ENCODE peak calls at places on chromosome 6, in four cellular contexts. V is HepG2, B is GM12878, J is K562. D is an unnamed sample.

GRCh38 chr6:110329729-110330436 is 28.3 kb downstream of the METTL24 start:
- DNase-seq in B (no peak), J (no peak), V (peak), D (no peak)

GRCh38 chr6:41122918-41123317 is 31.2 kb downstream of the TREML1 start:
- DNase-seq in J (no peak), B (no peak), V (no peak), D (no peak)

GRCh38 chr6:48474136-48474535 is 363.1 kb upstream of the PTCHD4 start:
- DNase-seq in B (no peak), J (no peak), V (no peak), D (no peak)

GRCh38 chr6:52681416-52681815 is 10.5 kb downstream of the TMEM14A start:
- DNase-seq in B (no peak), J (no peak), V (no peak), D (no peak)

GRCh38 chr6:133951881-133952814 is 876 bp upstream of the TBPL1 start:
- DNase-seq in B (no peak), V (peak), J (peak), D (peak)

GRCh38 chr6:53979468-53980067 is 131.7 kb upstream of the MLIP start:
- DNase-seq in B (no peak), J (peak), V (peak), D (peak)

GRCh38 chr6:81031429-81031828 is 721.1 kb downstream of the TENT5A start:
- DNase-seq in V (no peak), B (no peak), J (no peak), D (no peak)

GRCh38 chr6:160167547-160168391 is 46.2 kb downstream of the SLC22A1 start:
- DNase-seq in J (no peak), B (no peak), V (no peak), D (no peak)

GRCh38 chr6:150560004-150560883 is 39.4 kb upstream of the PLEKHG1 start:
- DNase-seq in B (no peak), V (no peak), J (peak), D (no peak)

GRCh38 chr6:13573669-13574110 is 711 bp upstream of the SIRT5 start:
- DNase-seq in J (peak), V (peak), B (no peak), D (peak)

DNA sequence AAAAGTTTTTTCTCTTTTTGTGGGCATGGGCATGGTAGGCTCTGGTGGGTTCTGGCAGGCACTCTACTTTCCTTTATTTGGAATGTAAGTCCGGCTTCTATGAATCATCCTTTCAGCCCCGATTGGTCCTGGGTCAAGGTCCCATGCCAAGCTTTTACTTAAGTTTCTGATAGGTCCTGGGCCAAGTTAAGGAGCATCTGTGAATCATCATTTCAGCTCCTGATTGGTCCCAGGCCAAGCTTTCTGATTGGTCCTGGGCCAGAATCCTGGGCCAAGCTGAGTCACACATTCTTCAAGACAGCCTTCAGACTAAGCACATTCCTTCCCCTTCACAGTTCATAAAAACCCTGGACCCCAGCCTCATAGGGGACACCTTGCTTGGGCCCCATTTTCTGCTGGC is 231.0 kb upstream of the EYS start:
- DNase-seq in B (no peak), V (no peak), J (no peak), D (no peak)
- TF ChIP-seq ESRRA in B (no peak), V (no peak), J (no peak), D (no peak)

GRCh38 chr6:142155091-142155490 is 8.0 kb downstream of the VTA1 start:
- DNase-seq in J (no peak), V (no peak), B (no peak), D (no peak)

GRCh38 chr6:142153230-142153629 is 6.2 kb downstream of the VTA1 start:
- DNase-seq in V (no peak), B (no peak), J (no peak), D (no peak)

GRCh38 chr6:142152731-142153130 is 5.7 kb downstream of the VTA1 start:
- DNase-seq in V (no peak), B (no peak), J (no peak), D (no peak)

GRCh38 chr6:142155895-142156757 is 9.1 kb downstream of the VTA1 start:
- DNase-seq in J (peak), B (no peak), V (peak), D (peak)
- TF ChIP-seq RFX5 in J (no peak), B (no peak), V (no peak), D (no peak)

DNA sequence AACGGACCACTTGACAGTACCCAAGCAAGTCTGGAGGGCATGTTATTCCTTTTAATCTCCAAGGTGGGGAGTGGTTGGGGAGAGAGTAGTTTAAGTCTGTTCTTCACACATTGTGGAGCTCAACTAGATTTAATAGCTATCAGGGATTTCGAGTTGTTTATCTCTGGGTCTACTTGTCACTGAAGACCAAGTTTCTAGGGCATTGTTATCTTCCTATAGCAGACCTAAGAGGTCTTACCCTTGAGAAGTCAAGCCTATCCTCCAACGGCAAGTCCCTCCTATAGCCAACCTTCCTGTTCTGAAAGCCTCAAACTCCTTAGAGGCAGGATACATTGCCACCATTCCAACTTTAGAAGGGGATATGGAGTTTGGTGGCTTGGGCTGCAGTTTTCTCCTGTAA is 164.5 kb upstream of the MOCS1 start:
- DNase-seq in B (no peak), V (no peak), J (no peak), D (no peak)
- TF ChIP-seq ESRRA in B (no peak), V (no peak), J (no peak), D (no peak)

DNA sequence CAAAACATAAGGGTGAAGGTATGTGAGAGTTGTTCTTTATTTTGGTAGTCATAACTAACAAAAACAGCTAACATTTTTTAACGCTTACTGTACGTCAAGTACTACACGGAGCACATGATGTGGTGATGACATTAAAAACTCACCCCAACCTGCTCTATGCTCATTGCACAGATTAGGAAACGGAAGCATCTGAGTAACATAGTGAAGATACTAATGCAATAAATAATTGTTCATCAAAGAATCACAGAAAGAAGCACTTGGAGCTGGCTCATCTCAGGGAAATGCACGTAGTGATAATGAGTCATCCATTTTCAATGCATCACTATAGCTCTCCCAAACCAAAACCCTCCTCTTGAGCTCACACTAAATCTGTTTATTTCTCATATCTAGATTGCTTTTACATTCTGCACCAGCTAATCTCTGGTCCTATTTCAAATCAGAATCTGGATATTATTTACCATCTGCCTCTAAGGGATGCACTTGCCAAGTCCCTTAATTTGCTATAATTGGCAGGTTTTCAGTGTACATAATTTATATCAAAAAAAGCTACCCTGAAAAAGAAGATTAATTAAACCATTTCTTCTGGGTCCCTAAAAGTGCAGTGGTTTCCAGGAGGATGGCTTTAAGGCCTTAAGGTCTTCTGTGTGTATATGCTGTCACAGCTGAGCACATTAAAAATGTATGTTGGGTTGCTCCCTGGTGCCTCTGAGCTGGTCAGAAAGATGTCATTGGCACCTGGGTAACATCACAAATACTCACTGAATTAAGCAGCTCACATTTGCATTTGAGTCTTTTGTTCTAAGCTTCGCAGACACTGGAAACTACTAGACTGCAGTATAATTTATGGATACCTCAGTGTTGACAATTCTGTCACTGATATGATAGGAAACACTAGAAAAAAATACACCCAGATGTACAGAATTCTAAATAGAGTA is 677.3 kb upstream of the CITED2 start:
- DNase-seq in V (no peak), J (no peak), B (no peak), D (peak)
- TF ChIP-seq RFX5 in V (no peak), J (no peak), B (no peak), D (no peak)

GRCh38 chr6:66159937-66160336 is 452.9 kb upstream of the EYS start:
- DNase-seq in V (no peak), B (no peak), J (no peak), D (no peak)

DNA sequence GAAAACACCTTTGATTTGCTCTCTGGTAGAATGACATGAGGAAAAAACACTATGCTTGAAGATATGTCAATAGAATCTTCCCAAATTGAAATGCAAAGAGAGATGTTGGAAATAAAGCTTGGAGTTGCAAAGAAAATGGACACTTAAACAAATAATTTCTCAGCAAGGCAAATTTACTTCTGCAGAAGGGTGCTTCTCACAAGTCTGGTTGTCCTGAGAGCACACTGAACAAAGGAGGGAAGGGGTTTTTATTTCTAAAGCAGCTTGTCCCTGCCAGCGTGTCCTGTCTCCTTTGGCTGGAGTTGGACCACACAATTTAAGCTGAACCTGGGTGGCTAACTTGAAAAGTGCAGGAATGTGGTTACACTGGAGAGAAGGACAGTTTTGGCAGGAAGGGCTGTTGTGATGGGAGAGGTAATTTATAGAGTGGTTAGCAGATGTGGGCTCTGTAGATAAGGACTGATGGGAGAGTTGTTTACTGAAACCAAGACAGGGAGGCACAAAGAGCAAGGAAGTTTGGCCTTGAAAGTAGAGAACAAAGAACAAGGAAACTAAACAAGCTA is 454.6 kb upstream of the EYS start:
- DNase-seq in V (no peak), J (no peak), B (no peak), D (no peak)
- TF ChIP-seq ESRRA in V (no peak), J (no peak), B (no peak), D (no peak)

GRCh38 chr6:15370730-15371129 is 124.9 kb downstream of the JARID2 start:
- DNase-seq in J (no peak), V (no peak), B (no peak), D (no peak)

GRCh38 chr6:15368186-15368585 is 122.3 kb downstream of the JARID2 start:
- DNase-seq in B (no peak), V (no peak), J (no peak), D (no peak)

GRCh38 chr6:15368873-15369272 is 123.0 kb downstream of the JARID2 start:
- DNase-seq in J (peak), V (no peak), B (no peak), D (no peak)

GRCh38 chr6:15371151-15371550 is 125.3 kb downstream of the JARID2 start:
- DNase-seq in J (no peak), V (no peak), B (no peak), D (no peak)

DNA sequence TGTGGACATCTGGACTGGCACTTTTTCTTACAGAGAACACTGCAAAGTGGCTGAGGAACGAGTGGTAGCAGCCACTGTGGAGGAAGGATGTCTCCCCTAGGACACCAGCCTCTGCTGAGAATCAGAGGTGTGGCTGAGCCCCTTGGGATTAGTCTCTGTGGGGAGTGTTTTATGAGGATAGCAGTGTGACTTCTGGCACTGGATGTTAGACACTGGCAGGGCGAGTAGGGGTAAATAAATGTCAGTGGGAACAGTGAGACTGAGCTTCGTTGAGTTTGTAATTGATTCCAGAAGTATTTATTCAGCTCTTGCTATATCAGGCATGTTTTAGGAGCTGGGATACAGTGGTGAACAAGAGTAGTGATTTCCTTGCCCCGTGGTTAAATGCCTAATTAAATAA is 124.0 kb downstream of the JARID2 start:
- DNase-seq in B (no peak), V (no peak), J (no peak), D (no peak)
- TF ChIP-seq RFX5 in B (no peak), V (no peak), J (no peak), D (no peak)

DNA sequence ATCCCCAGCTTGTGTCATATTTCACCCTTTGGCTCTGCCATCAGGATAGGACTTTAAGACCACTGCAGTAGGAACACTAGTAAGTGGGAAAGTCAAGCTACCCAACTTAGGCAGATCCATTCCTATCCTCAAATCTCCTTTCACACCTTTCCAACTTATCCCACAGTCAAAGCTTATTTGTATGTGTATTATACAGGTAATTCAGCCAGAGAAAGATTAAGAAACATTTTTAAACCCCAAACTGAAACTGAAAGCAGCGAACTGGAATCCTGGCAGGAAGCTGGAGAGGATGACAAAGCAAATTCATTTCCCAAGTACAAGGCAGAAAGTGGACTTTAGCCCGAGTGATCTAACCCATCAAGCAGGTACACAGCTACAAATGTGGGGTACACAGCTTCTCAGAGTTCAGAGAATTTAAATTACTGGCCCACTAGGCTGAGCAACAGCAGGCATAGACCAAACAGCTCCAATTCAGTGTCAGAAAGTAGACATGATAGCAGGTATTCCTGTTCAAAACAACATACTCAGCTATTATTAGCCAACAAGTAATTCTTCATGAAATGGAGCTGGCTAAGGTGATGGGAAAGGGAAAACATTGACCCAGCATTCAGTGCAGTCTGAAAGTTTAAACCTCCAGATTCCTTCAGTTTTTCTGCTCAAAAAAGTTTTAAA is 39.1 kb downstream of the ILRUN start:
- DNase-seq in V (peak), J (peak), B (no peak), D (peak)
- TF ChIP-seq ESRRA in V (no peak), J (no peak), B (no peak), D (no peak)

DNA sequence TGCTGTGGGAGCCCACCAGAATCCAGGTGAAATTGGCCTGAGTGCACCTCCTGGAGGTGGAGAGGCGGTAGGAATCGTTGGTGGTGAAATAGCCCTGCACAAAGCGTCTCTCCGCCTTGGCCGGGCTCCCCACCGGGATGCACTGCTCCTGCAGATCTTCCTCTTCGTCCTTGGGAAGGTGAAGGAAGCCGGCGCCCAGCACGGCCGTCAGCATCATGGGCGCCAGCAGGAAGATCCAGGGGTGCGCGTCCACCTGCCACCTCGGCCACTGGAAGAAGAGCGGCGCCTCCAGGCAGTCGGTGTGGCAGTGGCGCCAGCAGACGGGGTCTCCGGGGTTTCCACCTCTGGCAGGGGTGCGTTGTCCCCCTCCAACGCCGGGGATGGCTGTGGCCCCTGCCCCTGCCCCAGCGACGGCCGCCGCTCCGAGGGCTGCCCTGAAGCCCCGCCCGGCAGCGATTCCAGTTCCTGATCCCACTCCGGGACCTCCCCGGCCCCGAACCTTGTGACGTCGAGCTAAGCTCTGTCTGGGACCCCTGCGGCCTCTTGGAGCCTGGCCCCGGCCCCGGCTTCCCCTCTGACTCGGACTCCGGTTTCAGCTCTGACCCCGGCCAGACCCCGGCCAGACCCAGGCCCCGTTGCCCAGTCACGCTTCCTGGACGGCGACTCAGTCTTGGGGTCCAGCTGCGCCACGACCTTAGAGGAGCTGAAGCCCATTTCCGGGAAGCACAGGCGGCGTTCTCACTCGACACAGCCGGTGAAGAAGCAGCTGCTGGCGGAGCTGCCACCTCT is 91.9 kb downstream of the CD164 start:
- DNase-seq in J (no peak), V (no peak), B (no peak), D (no peak)
- TF ChIP-seq RFX5 in J (no peak), V (no peak), B (no peak), D (no peak)